ENCODE peak calls at places on chromosomes 1 and 21, in ten cellular contexts. O, Z, Q, T, V, X, E, Y, N and K are unnamed samples.

GRCh38 chr21:29091032-29091431 is 17.6 kb upstream of the CCT8 start:
- DNase-seq in N (no peak), T (no peak), Q (peak), Z (no peak), V (no peak), Y (no peak), O (no peak), E (no peak), X (no peak), K (no peak)

GRCh38 chr1:241240084-241240483 is 116.9 kb downstream of the RGS7 start:
- DNase-seq in O (no peak), X (no peak), E (no peak), Z (no peak), T (no peak), Y (no peak), N (no peak), V (no peak), Q (no peak), K (peak)

GRCh38 chr1:228104526-228105251 is 1.6 kb upstream of the C1orf35 start:
- DNase-seq in Z (no peak), X (no peak), Q (no peak), T (no peak), V (no peak), O (peak), Y (peak), N (no peak), E (no peak), K (no peak)

GRCh38 chr1:37102656-37103382 is 68.5 kb upstream of the GRIK3 start:
- DNase-seq in V (no peak), Z (no peak), E (no peak), N (no peak), Y (no peak), O (no peak), Q (no peak), X (no peak), T (no peak), K (no peak)

GRCh38 chr1:53341961-53342707 is 14.3 kb upstream of the LRP8 start:
- DNase-seq in E (no peak), N (no peak), Y (no peak), Q (no peak), Z (no peak), O (no peak), T (no peak), V (peak), X (peak), K (no peak)

GRCh38 chr1:230878584-230878975 is 10.3 kb upstream of the C1orf198 start:
- DNase-seq in X (no peak), T (no peak), N (peak), O (peak), V (peak), Z (peak), E (no peak), Q (peak), Y (no peak), K (no peak)

GRCh38 chr1:24793762-24794161 is 48.5 kb downstream of the CLIC4 start:
- DNase-seq in Z (no peak), E (no peak), X (no peak), T (no peak), Q (peak), V (no peak), N (no peak), Y (no peak), O (no peak), K (no peak)

GRCh38 chr1:175524003-175524402 is 219.4 kb downstream of the TNR start:
- DNase-seq in E (no peak), N (no peak), Y (no peak), V (no peak), T (no peak), Z (no peak), Q (no peak), X (no peak), O (no peak), K (no peak)

GRCh38 chr1:35808376-35809155 is 750 bp downstream of the AGO4 start:
- DNase-seq in O (peak), Z (no peak), T (peak), X (peak), Q (no peak), N (peak), Y (peak), V (peak), E (no peak), K (peak)

GRCh38 chr1:34656706-34657105 is 98.1 kb upstream of the GJB5 start:
- DNase-seq in X (no peak), Z (no peak), T (no peak), Y (no peak), Q (no peak), V (no peak), E (no peak), N (no peak), O (no peak), K (no peak)

GRCh38 chr1:235411489-235412486 is 44.6 kb downstream of the TBCE start:
- DNase-seq in Z (no peak), T (no peak), V (no peak), O (no peak), E (no peak), Q (no peak), Y (no peak), N (no peak), X (no peak), K (peak)

GRCh38 chr1:110258734-110259133 is 48.6 kb downstream of the KCNC4 start:
- DNase-seq in E (no peak), N (no peak), O (no peak), Z (no peak), T (no peak), Q (peak), V (no peak), X (no peak), Y (no peak), K (no peak)

DNA sequence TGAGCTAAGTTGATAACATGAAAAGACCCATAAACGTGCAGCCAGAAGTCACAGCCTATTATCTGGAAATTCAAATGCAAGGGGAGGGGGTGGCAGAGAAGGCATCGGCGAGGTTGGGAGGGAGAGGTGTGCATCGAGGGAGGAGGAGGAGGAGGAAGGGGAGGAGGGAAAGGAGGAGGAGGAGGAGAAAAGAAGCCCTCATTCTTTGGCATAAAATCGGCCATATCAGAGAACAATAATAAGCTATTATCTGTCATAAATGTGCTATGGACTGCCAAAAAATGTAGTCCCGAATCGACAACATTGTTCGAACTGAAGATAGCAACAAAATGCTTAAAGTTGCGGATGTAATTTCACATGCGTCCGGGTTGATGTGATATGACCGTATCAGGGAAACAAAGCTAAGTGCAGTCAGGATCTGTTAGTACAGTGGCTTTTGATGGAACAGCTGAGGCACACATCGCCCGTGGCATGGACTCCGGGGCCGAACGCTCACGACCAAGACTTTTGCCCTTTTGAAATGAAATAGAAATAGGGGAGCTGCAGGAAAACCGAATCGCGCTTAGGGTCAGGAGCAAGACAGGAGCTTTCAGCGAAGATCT is 11.7 kb upstream of the BARHL2 start:
- DNase-seq in X (no peak), O (no peak), Z (no peak), Y (no peak), T (no peak), E (no peak), Q (no peak), V (no peak), N (no peak), K (no peak)
- TF ChIP-seq POLR2A in X (no peak), O (no peak), Z (no peak), Y (no peak), T (no peak), E (no peak), Q (no peak), V (no peak), N (no peak), K (no peak)

GRCh38 chr1:10339036-10339567 is 59.8 kb upstream of the PGD start:
- DNase-seq in E (no peak), V (no peak), N (no peak), Q (no peak), Y (no peak), O (no peak), Z (no peak), T (no peak), X (no peak), K (no peak)

GRCh38 chr1:10341062-10341600 is 57.7 kb upstream of the PGD start:
- DNase-seq in Y (no peak), T (no peak), O (no peak), Z (no peak), Q (peak), X (no peak), E (no peak), N (no peak), V (no peak), K (no peak)

GRCh38 chr1:10338611-10339010 is 60.3 kb upstream of the PGD start:
- DNase-seq in E (no peak), V (no peak), Z (no peak), O (no peak), T (no peak), Y (no peak), X (no peak), N (peak), Q (no peak), K (no peak)

GRCh38 chr1:10338047-10338446 is 60.8 kb upstream of the PGD start:
- DNase-seq in E (peak), X (no peak), T (peak), Y (peak), Q (peak), Z (peak), N (peak), V (no peak), O (peak), K (peak)

GRCh38 chr1:10339815-10340214 is 59.0 kb upstream of the PGD start:
- DNase-seq in V (no peak), T (peak), N (peak), O (no peak), E (peak), Y (peak), Q (peak), Z (no peak), X (no peak), K (no peak)
- TF ChIP-seq POLR2A in V (no peak), T (no peak), N (no peak), O (no peak), E (no peak), Y (no peak), Q (no peak), Z (no peak), X (no peak), K (no peak)

GRCh38 chr1:226737819-226738420 is 1.2 kb downstream of the ITPKB start:
- DNase-seq in T (peak), Q (peak), E (no peak), Z (peak), O (peak), V (peak), X (peak), Y (no peak), N (peak), K (peak)
- TF ChIP-seq POLR2A in T (peak), Q (no peak), E (no peak), Z (no peak), O (no peak), V (no peak), X (no peak), Y (no peak), N (no peak), K (peak)

GRCh38 chr1:155062702-155063411 is 683 bp upstream of the EFNA4 start:
- DNase-seq in T (no peak), Z (no peak), N (peak), Y (peak), O (no peak), Q (peak), V (peak), X (peak), E (no peak), K (peak)
- TF ChIP-seq POLR2A in T (no peak), Z (no peak), N (no peak), Y (no peak), O (peak), Q (no peak), V (no peak), X (no peak), E (no peak), K (no peak)

GRCh38 chr21:41520560-41521442 is 12.8 kb upstream of the TMPRSS2 start:
- DNase-seq in Q (no peak), X (no peak), T (no peak), E (no peak), Z (no peak), N (no peak), O (no peak), Y (no peak), V (no peak), K (no peak)

GRCh38 chr21:41518757-41519156 is 10.8 kb upstream of the TMPRSS2 start:
- DNase-seq in T (no peak), Y (no peak), O (no peak), N (no peak), Z (no peak), X (no peak), V (no peak), Q (no peak), E (no peak), K (no peak)

GRCh38 chr21:41521489-41522027 is 13.6 kb upstream of the TMPRSS2 start:
- DNase-seq in N (no peak), X (no peak), O (no peak), V (no peak), Q (no peak), E (no peak), Z (no peak), T (no peak), Y (no peak), K (no peak)

GRCh38 chr21:41523175-41523574 is 15.2 kb upstream of the TMPRSS2 start:
- DNase-seq in E (no peak), X (no peak), O (no peak), Q (no peak), T (no peak), N (no peak), Z (no peak), V (no peak), Y (no peak), K (no peak)

DNA sequence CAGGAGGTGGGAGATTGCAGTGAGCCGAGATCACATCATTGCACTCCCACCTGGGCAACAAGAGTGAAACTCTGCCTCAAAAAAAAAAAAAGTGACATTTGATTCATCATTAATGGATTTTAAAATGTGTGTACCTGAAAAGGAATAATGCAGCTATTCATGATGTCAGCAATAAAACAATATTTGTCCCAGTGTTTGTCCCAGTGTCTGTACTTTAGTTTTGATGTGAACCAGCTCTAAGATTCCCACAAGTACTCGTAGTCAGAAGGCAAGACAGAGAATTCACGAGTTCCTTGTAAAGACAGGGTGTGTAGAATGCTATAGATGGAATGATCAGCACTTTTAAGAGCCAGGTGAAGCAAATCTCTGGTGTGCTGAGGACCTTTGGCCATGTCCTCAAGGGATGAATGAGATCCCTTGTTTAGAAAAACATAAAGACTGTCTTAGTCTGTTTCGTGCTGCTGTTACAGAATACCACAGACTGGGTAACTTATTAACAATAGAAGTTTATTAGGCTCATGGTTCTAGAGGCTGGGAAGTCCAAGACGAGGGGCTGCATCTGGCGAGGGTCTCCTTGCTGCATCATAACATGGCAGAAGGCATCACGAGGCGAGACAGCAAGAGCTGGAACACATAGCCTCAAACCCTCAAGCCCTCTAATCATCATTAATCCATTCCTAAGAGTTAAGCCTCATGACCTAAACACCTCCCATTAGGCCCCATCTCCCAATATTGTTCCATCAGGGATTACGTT is 12.0 kb upstream of the TMPRSS2 start:
- DNase-seq in V (no peak), Z (no peak), X (no peak), Y (no peak), Q (no peak), T (no peak), E (no peak), N (no peak), O (no peak), K (no peak)
- TF ChIP-seq POLR2A in V (no peak), Z (no peak), X (no peak), Y (no peak), Q (no peak), T (no peak), E (no peak), N (no peak), O (no peak), K (no peak)

GRCh38 chr1:162562452-162562828 is 918 bp downstream of the UAP1 start:
- DNase-seq in V (no peak), N (no peak), T (no peak), Q (peak), E (no peak), O (no peak), Y (no peak), Z (no peak), X (no peak), K (peak)
- TF ChIP-seq POLR2A in V (peak), N (no peak), T (no peak), Q (no peak), E (no peak), O (peak), Y (no peak), Z (no peak), X (no peak), K (no peak)

GRCh38 chr1:66999640-67000400 is 54.1 kb downstream of the SLC35D1 start:
- DNase-seq in X (no peak), N (peak), V (no peak), O (no peak), T (no peak), Z (no peak), Q (no peak), E (no peak), Y (no peak), K (peak)
- TF ChIP-seq POLR2A in X (no peak), N (no peak), V (no peak), O (no peak), T (no peak), Z (no peak), Q (no peak), E (no peak), Y (no peak), K (no peak)

GRCh38 chr21:15682182-15682895 is 47.4 kb upstream of the USP25 start:
- DNase-seq in E (no peak), V (no peak), O (no peak), Q (peak), N (no peak), Y (no peak), Z (no peak), T (no peak), X (no peak), K (no peak)
- TF ChIP-seq POLR2A in E (no peak), V (no peak), O (no peak), Q (no peak), N (no peak), Y (no peak), Z (no peak), T (no peak), X (no peak), K (no peak)

DNA sequence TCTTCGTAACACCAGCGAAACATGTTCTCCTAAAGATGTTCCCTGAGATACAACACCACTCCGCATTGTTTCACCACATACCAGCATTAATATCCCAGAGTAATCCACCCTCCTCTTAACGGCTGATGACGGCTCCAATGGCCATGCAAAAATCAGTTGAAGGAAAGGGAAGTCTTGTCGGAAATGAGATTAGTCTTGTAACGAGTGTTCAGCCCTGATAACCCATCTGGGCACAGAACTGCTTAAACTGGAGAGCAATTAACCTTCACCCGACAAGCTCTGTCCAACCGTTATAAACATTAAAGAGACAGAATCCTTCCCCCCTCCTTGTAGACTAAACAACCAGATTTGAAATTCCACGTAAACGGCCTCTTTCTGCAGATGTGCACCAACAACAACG is 21.9 kb downstream of the ERG start:
- DNase-seq in N (no peak), V (no peak), E (no peak), O (no peak), Y (no peak), Z (no peak), T (no peak), Q (no peak), X (no peak), K (no peak)
- TF ChIP-seq POLR2A in N (no peak), V (no peak), E (no peak), O (no peak), Y (no peak), Z (no peak), T (no peak), Q (no peak), X (peak), K (no peak)